ENCODE peak calls at places on chromosome 14, in six cellular contexts. L is Panc1, O is esophagus muscularis mucosa, P is breast epithelium, N is transverse colon, M is SK-N-SH. E is an unnamed sample. For H3K36me3, the result is how much of the 10 kb centered on the place peaks cover.

GRCh38 chr14:22796087-22796707 is 19.0 kb downstream of the SLC7A7 start:
- DNase-seq in L (no peak), O (no peak), P (no peak), N (no peak), M (no peak), E (no peak)

GRCh38 chr14:73259837-73260236 is 22.5 kb downstream of the PAPLN start:
- DNase-seq in L (no peak), O (no peak), P (no peak), N (no peak), M (peak), E (peak)

GRCh38 chr14:72636094-72636493 is 257.8 kb downstream of the DPF3 start:
- DNase-seq in L (no peak), O (no peak), P (no peak), N (no peak), M (no peak), E (no peak)

GRCh38 chr14:32224731-32225377 is 21.8 kb upstream of the RNU6-8 start:
- DNase-seq in L (no peak), O (no peak), P (no peak), N (no peak), M (peak), E (no peak)

GRCh38 chr14:92660571-92660970 is 87.9 kb downstream of the LGMN start:
- DNase-seq in L (no peak), O (no peak), P (no peak), N (no peak), M (no peak), E (no peak)

GRCh38 chr14:76514599-76514998 is 138.7 kb downstream of the ESRRB start:
- DNase-seq in L (no peak), O (no peak), P (no peak), N (no peak), M (no peak), E (peak)

GRCh38 chr14:22131749-22132476 is 457.1 kb downstream of the DAD1 start:
- DNase-seq in L (no peak), O (no peak), P (no peak), N (peak), M (no peak), E (no peak)

GRCh38 chr14:58914271-58914855 is 274.1 kb upstream of the DAAM1 start:
- DNase-seq in L (no peak), O (no peak), P (no peak), N (no peak), M (no peak), E (no peak)

GRCh38 chr14:92988786-92989755 is 66.1 kb downstream of the CHGA start:
- DNase-seq in L (no peak), O (no peak), P (no peak), N (no peak), M (no peak), E (peak)

GRCh38 chr14:20836668-20837338 is 34.2 kb upstream of the RNASE1 start:
- DNase-seq in L (no peak), O (no peak), P (no peak), N (no peak), M (no peak), E (no peak)

GRCh38 chr14:66540038-66540437 is 32.1 kb downstream of the GPHN start:
- DNase-seq in L (no peak), O (no peak), P (no peak), N (no peak), M (no peak), E (no peak)

GRCh38 chr14:63432228-63432627 is 110.9 kb downstream of the PPP2R5E start:
- DNase-seq in L (no peak), O (no peak), P (no peak), N (no peak), M (no peak), E (no peak)

GRCh38 chr14:74400328-74400727 is 25.7 kb downstream of the SYNDIG1L start:
- DNase-seq in L (no peak), O (no peak), P (no peak), N (no peak), M (no peak), E (no peak)

GRCh38 chr14:39454906-39455539 is 22.8 kb upstream of the FBXO33 start:
- DNase-seq in L (no peak), O (no peak), P (no peak), N (no peak), M (no peak), E (no peak)

GRCh38 chr14:30610719-30611388 is 11.3 kb upstream of the SCFD1 start:
- DNase-seq in L (no peak), O (no peak), P (no peak), N (peak), M (peak), E (no peak)

GRCh38 chr14:102616799-102617198 is 24.4 kb downstream of the RCOR1 start:
- DNase-seq in L (no peak), O (no peak), P (no peak), N (no peak), M (no peak), E (no peak)

GRCh38 chr14:46651526-46652144 is at the start of gene RPL10L:
- DNase-seq in L (no peak), O (no peak), P (no peak), N (no peak), M (peak), E (peak)

GRCh38 chr14:65173973-65174693 is 71.8 kb upstream of the MAX start:
- DNase-seq in L (no peak), O (no peak), P (no peak), N (no peak), M (no peak), E (no peak)

GRCh38 chr14:70032447-70032846 is 153.2 kb downstream of the SMOC1 start:
- DNase-seq in L (no peak), O (no peak), P (no peak), N (no peak), M (no peak), E (no peak)

GRCh38 chr14:97306133-97306784 is 509.1 kb downstream of the VRK1 start:
- DNase-seq in L (no peak), O (peak), P (no peak), N (no peak), M (no peak), E (no peak)

GRCh38 chr14:73426877-73427276 is 31.5 kb downstream of the NUMB start:
- DNase-seq in L (no peak), O (no peak), P (no peak), N (no peak), M (no peak), E (no peak)

GRCh38 chr14:65107200-65107599 is 4.9 kb upstream of the MAX start:
- DNase-seq in L (no peak), O (no peak), P (no peak), N (no peak), M (no peak), E (no peak)

GRCh38 chr14:79871164-79871563 is 340.1 kb downstream of the DIO2 start:
- DNase-seq in L (no peak), O (no peak), P (no peak), N (no peak), M (no peak), E (no peak)

GRCh38 chr14:90301122-90301521 is 30.6 kb downstream of the NRDE2 start:
- DNase-seq in L (no peak), O (no peak), P (no peak), N (no peak), M (no peak), E (no peak)

GRCh38 chr14:90301580-90302181 is 30.1 kb downstream of the NRDE2 start:
- DNase-seq in L (peak), O (no peak), P (no peak), N (no peak), M (peak), E (no peak)

GRCh38 chr14:90300649-90301048 is 31.1 kb downstream of the NRDE2 start:
- DNase-seq in L (no peak), O (no peak), P (no peak), N (no peak), M (no peak), E (no peak)

GRCh38 chr14:90298230-90298629 is 33.5 kb downstream of the NRDE2 start:
- DNase-seq in L (no peak), O (no peak), P (no peak), N (no peak), M (no peak), E (no peak)

DNA sequence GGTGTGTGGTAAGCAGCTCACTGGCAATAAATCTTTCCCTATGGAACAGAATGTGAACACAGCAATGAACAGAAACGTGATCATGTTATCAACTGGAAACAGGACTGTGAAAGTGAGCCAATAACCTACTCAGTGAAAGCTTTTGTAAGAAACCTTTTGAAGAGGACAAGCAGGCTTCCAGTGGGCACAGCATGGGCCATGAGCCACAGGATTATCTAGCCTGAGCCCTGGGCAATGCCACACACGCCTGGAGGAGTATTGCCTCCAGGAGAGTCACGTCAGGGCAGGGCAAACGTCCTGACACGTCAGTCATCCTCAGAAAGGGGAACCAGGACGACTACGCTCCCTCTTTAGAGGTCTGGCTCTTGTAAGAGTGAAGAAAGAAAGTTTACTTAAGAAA is 32.3 kb downstream of the NRDE2 start:
- DNase-seq in L (no peak), O (no peak), P (no peak), N (no peak), M (no peak), E (peak)
- TF ChIP-seq POLR2AphosphoS5 in L (no peak), O (no peak), P (no peak), N (no peak), M (no peak), E (no peak)

DNA sequence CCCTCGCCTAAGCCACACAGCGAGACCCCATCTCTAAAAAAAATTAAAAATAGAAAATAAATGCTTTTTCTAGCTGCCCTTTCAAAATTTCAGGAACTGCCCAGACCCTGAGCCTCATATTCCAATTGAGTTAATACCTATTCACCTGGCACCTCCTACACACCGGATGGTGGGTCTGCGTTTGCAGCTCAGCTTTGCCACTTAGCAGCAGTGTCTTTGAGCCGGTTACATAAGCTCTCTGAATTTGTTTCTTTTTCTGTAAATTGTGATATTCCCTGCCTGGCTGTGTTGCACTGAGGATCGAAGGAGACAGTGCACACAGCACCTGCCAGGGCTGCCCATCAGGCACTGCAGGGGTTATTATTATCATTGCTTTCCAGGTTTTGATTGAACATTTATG is 125.6 kb downstream of the EML1 start:
- DNase-seq in L (no peak), O (peak), P (no peak), N (no peak), M (no peak), E (no peak)
- H3K36me3 ChIP-seq in L (under half), O (half or more), P (under half), N (under half), M (under half), E (under half)

GRCh38 chr14:81834308-81834707 is 300.7 kb upstream of the SEL1L start:
- DNase-seq in L (no peak), O (no peak), P (no peak), N (no peak), M (no peak), E (no peak)

DNA sequence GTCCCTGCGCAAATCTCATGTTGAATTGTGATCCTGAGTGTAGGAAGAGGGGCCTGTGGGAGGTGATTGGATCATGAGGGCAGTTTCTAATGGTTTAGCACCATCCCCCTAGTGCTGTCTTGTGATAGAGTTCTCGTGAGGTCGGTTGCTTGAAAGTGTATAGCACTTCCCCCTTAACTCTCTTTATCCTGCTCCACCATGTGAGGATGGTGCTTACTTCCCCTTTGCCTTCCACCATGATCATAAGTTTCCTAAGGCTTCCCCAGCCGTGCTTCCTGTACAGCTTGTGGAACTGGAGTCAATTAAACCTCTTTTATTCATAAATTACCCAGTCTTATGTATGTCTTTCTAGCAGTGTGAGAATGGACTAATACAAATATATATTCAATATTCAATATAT is 303.7 kb upstream of the SEL1L start:
- DNase-seq in L (no peak), O (no peak), P (no peak), N (no peak), M (no peak), E (no peak)
- TF ChIP-seq POLR2AphosphoS5 in L (no peak), O (no peak), P (no peak), N (no peak), M (no peak), E (no peak)

DNA sequence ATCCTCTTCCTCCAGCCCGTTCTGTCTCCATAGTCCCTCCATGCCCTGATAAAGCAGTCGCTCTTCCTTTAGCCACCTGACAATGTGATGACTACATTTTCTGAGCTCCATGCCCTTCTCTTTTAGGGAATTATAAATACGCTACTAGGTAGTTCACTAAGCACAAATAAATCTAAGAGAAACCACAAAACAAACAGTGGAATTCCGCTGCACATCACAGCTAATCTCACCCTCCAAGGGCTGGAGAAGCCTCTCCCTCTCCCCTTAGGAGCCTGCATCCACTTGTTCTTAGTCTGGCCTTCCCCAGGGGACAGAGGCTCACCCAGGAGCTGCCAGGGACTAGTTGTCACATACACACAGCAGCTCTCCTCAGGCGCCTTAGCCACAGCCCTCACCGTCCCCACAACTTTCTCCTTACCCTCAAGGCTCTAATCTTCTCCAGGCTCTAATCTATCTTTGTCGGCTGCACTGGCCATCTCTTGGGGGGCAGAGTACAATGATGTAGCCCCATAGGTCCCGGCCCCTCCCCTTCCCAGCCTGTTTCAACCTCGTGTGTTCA is 55.9 kb upstream of the GPR68 start:
- DNase-seq in L (no peak), O (no peak), P (no peak), N (no peak), M (no peak), E (peak)
- H3K36me3 ChIP-seq in L (under half), O (under half), P (under half), N (under half), M (under half), E (half or more)

E was measured in spleen.